ENCODE peak calls at places on chromosomes 1 and 21, in eight cellular contexts. C is stimulated activated CD4-positive, alpha-beta T cell treated with anti-CD3 and anti-CD28 coated beads, Interleukin-1b, Interleukin-23, amount 100 ng/mL, for 4 hours; B is NCI-H2081; H is occipital lobe; F is hepatic stellate cell; O is H54; Z is GDM1; Q is astrocyte of the spinal cord. W is an unnamed sample.

GRCh38 chr1:156490401-156491032 is 10.1 kb downstream of the MEF2D start:
- DNase-seq in C (no peak), B (no peak), H (no peak), F (peak; percentile 86), O (no peak), Z (no peak), Q (no peak), W (no peak)

GRCh38 chr1:39574646-39575045 is 1.9 kb downstream of the PABPC4 start:
- DNase-seq in C (no peak), B (peak; percentile 6), H (no peak), F (peak; percentile 18), O (peak; percentile 40), Z (no peak), Q (peak; percentile 4), W (no peak)

GRCh38 chr1:17244826-17245740 is 3.8 kb upstream of the PADI3 start:
- DNase-seq in C (no peak), B (no peak), H (no peak), F (no peak), O (no peak), Z (no peak), Q (no peak), W (no peak)

GRCh38 chr1:205920159-205920558 is 23.1 kb downstream of the SLC26A9 start:
- DNase-seq in C (no peak), B (no peak), H (no peak), F (peak; percentile 53), O (no peak), Z (no peak), Q (peak; percentile 62), W (no peak)

GRCh38 chr21:43731476-43731875 is 12.5 kb downstream of the PDXK start:
- DNase-seq in C (no peak), B (no peak), H (no peak), F (no peak), O (no peak), Z (no peak), Q (no peak), W (no peak)

GRCh38 chr1:51518033-51518729 is 885 bp downstream of the EPS15 start:
- DNase-seq in C (no peak), B (peak; percentile 42), H (peak; percentile 46), F (peak; percentile 25), O (peak; percentile 47), Z (peak; percentile 56), Q (no peak), W (peak; percentile 40)

GRCh38 chr1:20603473-20604464 is 14.9 kb downstream of the CDA start:
- DNase-seq in C (no peak), B (no peak), H (no peak), F (peak; percentile 79), O (peak; percentile 47), Z (no peak), Q (peak; percentile 68), W (no peak)

GRCh38 chr1:82565546-82565945 is 764.8 kb downstream of the ADGRL2 start:
- DNase-seq in C (no peak), B (no peak), H (no peak), F (no peak), O (peak; percentile 6), Z (no peak), Q (peak; percentile 91), W (no peak)

GRCh38 chr1:170678196-170678595 is 14.3 kb downstream of the PRRX1 start:
- DNase-seq in C (no peak), B (no peak), H (no peak), F (no peak), O (no peak), Z (no peak), Q (no peak), W (no peak)

GRCh38 chr1:234125283-234125682 is 220.8 kb downstream of the SLC35F3 start:
- DNase-seq in C (no peak), B (peak; percentile 45), H (no peak), F (no peak), O (peak; percentile 37), Z (no peak), Q (peak; percentile 22), W (peak; percentile 47)

GRCh38 chr1:172609528-172609927 is 49.4 kb upstream of the FASLG start:
- DNase-seq in C (no peak), B (no peak), H (no peak), F (no peak), O (no peak), Z (peak; percentile 2), Q (peak; percentile 33), W (no peak)

GRCh38 chr1:2547210-2548067 is 8.7 kb upstream of the TNFRSF14 start:
- DNase-seq in C (no peak), B (no peak), H (no peak), F (no peak), O (peak; percentile 52), Z (no peak), Q (no peak), W (peak; percentile 70)

GRCh38 chr1:184650177-184650866 is 104.3 kb downstream of the EDEM3 start:
- DNase-seq in C (no peak), B (no peak), H (no peak), F (no peak), O (no peak), Z (no peak), Q (no peak), W (no peak)

GRCh38 chr1:40341509-40342380 is 24.7 kb upstream of the COL9A2 start:
- DNase-seq in C (no peak), B (no peak), H (no peak), F (no peak), O (no peak), Z (no peak), Q (no peak), W (no peak)

GRCh38 chr1:161940866-161941591 is 82.6 kb downstream of the OLFML2B start:
- DNase-seq in C (no peak), B (no peak), H (no peak), F (no peak), O (no peak), Z (no peak), Q (no peak), W (no peak)

GRCh38 chr1:159992161-159992560 is 38.1 kb upstream of the SLAMF9 start:
- DNase-seq in C (no peak), B (no peak), H (no peak), F (no peak), O (no peak), Z (no peak), Q (no peak), W (no peak)

GRCh38 chr1:225700889-225701465 is 48.1 kb upstream of the ENAH start:
- DNase-seq in C (no peak), B (no peak), H (no peak), F (no peak), O (no peak), Z (no peak), Q (peak; percentile 56), W (no peak)

GRCh38 chr1:47871799-47872353 is 125.3 kb downstream of the TRABD2B start:
- DNase-seq in C (no peak), B (no peak), H (no peak), F (no peak), O (peak; percentile 34), Z (no peak), Q (no peak), W (no peak)

GRCh38 chr1:46134660-46135331 is 2.4 kb upstream of the PIK3R3 start:
- DNase-seq in C (no peak), B (peak; percentile 85), H (no peak), F (no peak), O (no peak), Z (no peak), Q (peak; percentile 65), W (no peak)

GRCh38 chr1:4787551-4787950 is 133.1 kb downstream of the AJAP1 start:
- DNase-seq in C (no peak), B (no peak), H (no peak), F (no peak), O (no peak), Z (no peak), Q (no peak), W (no peak)

GRCh38 chr1:5250336-5250735 is 595.9 kb downstream of the AJAP1 start:
- DNase-seq in C (no peak), B (no peak), H (no peak), F (no peak), O (no peak), Z (no peak), Q (no peak), W (no peak)

GRCh38 chr1:242467556-242468145 is 56.8 kb downstream of the PLD5 start:
- DNase-seq in C (no peak), B (peak; percentile 81), H (peak; percentile 21), F (peak; percentile 36), O (peak; percentile 17), Z (no peak), Q (peak; percentile 57), W (no peak)

GRCh38 chr1:85172684-85173337 is 28.0 kb downstream of the SYDE2 start:
- DNase-seq in C (no peak), B (no peak), H (no peak), F (no peak), O (no peak), Z (no peak), Q (no peak), W (no peak)

GRCh38 chr21:37787456-37787855 is 128.8 kb downstream of the KCNJ6 start:
- DNase-seq in C (no peak), B (no peak), H (no peak), F (peak; percentile 68), O (peak; percentile 31), Z (no peak), Q (peak; percentile 87), W (no peak)

GRCh38 chr1:64936958-64937357 is 29.4 kb downstream of the JAK1 start:
- DNase-seq in C (no peak), B (no peak), H (no peak), F (no peak), O (no peak), Z (no peak), Q (no peak), W (no peak)

GRCh38 chr1:15181564-15181963 is 28.0 kb downstream of the TMEM51 start:
- DNase-seq in C (no peak), B (no peak), H (no peak), F (no peak), O (no peak), Z (no peak), Q (no peak), W (no peak)

GRCh38 chr1:181089017-181089776 is 697 bp downstream of the IER5 start:
- DNase-seq in C (no peak), B (no peak), H (no peak), F (no peak), O (no peak), Z (no peak), Q (peak; percentile 53), W (peak; percentile 41)

GRCh38 chr1:61670016-61670415 is 54.9 kb downstream of the TM2D1 start:
- DNase-seq in C (no peak), B (no peak), H (no peak), F (no peak), O (no peak), Z (no peak), Q (no peak), W (no peak)

GRCh38 chr1:231235526-231235925 is 5.5 kb upstream of the GNPAT start:
- DNase-seq in C (no peak), B (no peak), H (no peak), F (no peak), O (no peak), Z (no peak), Q (no peak), W (no peak)

GRCh38 chr1:175003521-175003920 is 3.8 kb downstream of the CACYBP start:
- DNase-seq in C (no peak), B (no peak), H (no peak), F (no peak), O (no peak), Z (no peak), Q (no peak), W (no peak)

GRCh38 chr1:230548997-230549396 is 93.3 kb upstream of the COG2 start:
- DNase-seq in C (no peak), B (peak; percentile 52), H (peak; percentile 41), F (no peak), O (no peak), Z (no peak), Q (no peak), W (no peak)

GRCh38 chr1:233025566-233025965 is 75.2 kb downstream of the NTPCR start:
- DNase-seq in C (no peak), B (no peak), H (no peak), F (no peak), O (no peak), Z (no peak), Q (no peak), W (no peak)

GRCh38 chr1:151574575-151575529 is 34.7 kb downstream of the TUFT1 start:
- DNase-seq in C (no peak), B (no peak), H (no peak), F (peak; percentile 69), O (peak; percentile 98), Z (no peak), Q (peak; percentile 82), W (no peak)

GRCh38 chr1:56025942-56026341 is 553.4 kb downstream of the PLPP3 start:
- DNase-seq in C (no peak), B (no peak), H (no peak), F (no peak), O (no peak), Z (no peak), Q (no peak), W (no peak)